ENCODE peak calls at places on chromosomes 5 and 9, in ten cellular contexts. M is fibroblast of pulmonary artery, U is heart left ventricle, P is K562, S is AG04450, Z is AG10803, H is GM13977, N is A549, L is MM.1S, V is mesothelial cell of epicardium. T is an unnamed sample.

GRCh38 chr9:129751841-129752801 is 721 bp downstream of the PTGES start:
- DNase-seq in L (no peak), U (no peak), S (no peak), N (no peak), H (no peak), P (no peak), M (no peak), V (no peak), Z (peak), T (no peak)

GRCh38 chr9:71822935-71823334 is 54.6 kb upstream of the CEMIP2 start:
- DNase-seq in P (no peak), V (no peak), Z (no peak), U (no peak), S (no peak), M (no peak), N (no peak), H (no peak), L (no peak), T (no peak)

GRCh38 chr9:114166606-114167572 is 11.6 kb downstream of the COL27A1 start:
- DNase-seq in S (no peak), V (no peak), M (no peak), Z (no peak), H (no peak), U (no peak), N (no peak), L (no peak), P (no peak), T (no peak)

GRCh38 chr9:114824130-114824529 is 18.3 kb upstream of the TNFSF15 start:
- DNase-seq in H (no peak), U (no peak), V (no peak), S (peak), P (no peak), N (no peak), M (peak), Z (peak), L (no peak), T (no peak)

GRCh38 chr5:178380541-178381074 is 148.0 kb upstream of the PHYKPL start:
- DNase-seq in P (no peak), U (no peak), S (no peak), V (no peak), N (no peak), Z (no peak), L (no peak), M (no peak), H (no peak), T (no peak)

GRCh38 chr9:89886281-89886700 is 281.5 kb downstream of the GADD45G start:
- DNase-seq in U (no peak), S (no peak), N (no peak), L (no peak), Z (peak), P (no peak), V (no peak), M (no peak), H (no peak), T (no peak)

GRCh38 chr5:179865471-179866240 is 7.0 kb upstream of the MRNIP start:
- DNase-seq in L (no peak), M (no peak), H (no peak), S (no peak), Z (no peak), N (no peak), U (no peak), V (no peak), P (no peak), T (no peak)

GRCh38 chr9:83955985-83956287 is 24.1 kb downstream of the HNRNPK start:
- DNase-seq in H (peak), N (peak), S (no peak), U (no peak), V (no peak), Z (no peak), L (no peak), P (peak), M (no peak), T (no peak)

GRCh38 chr5:171367424-171368370 is 20.0 kb upstream of the NPM1 start:
- DNase-seq in H (peak), S (no peak), U (no peak), N (no peak), Z (peak), V (no peak), P (no peak), L (peak), M (peak), T (no peak)

GRCh38 chr9:14907360-14907685 is 2.9 kb downstream of the FREM1 start:
- DNase-seq in S (no peak), L (no peak), P (no peak), N (no peak), U (no peak), H (no peak), V (no peak), M (no peak), Z (no peak), T (no peak)

GRCh38 chr9:36407122-36407723 is 7.2 kb upstream of the RNF38 start:
- DNase-seq in S (no peak), P (peak), L (peak), H (peak), N (peak), Z (peak), U (peak), V (no peak), M (peak), T (no peak)

GRCh38 chr5:56422060-56422762 is 189.1 kb upstream of the ANKRD55 start:
- DNase-seq in U (no peak), H (no peak), V (no peak), P (no peak), N (no peak), S (no peak), M (no peak), L (no peak), Z (no peak), T (no peak)

GRCh38 chr5:140295414-140295813 is 7.5 kb downstream of the PFDN1 start:
- DNase-seq in U (peak), L (peak), Z (peak), S (peak), P (peak), V (peak), N (peak), M (peak), H (no peak), T (peak)

GRCh38 chr5:134100283-134101011 is 14.0 kb upstream of the TCF7 start:
- DNase-seq in S (no peak), P (no peak), Z (no peak), N (peak), M (peak), H (peak), L (peak), U (no peak), V (no peak), T (no peak)

GRCh38 chr9:108643756-108644510 is 211.9 kb downstream of the ACTL7B start:
- DNase-seq in N (no peak), L (no peak), U (no peak), H (no peak), V (no peak), Z (no peak), M (no peak), P (no peak), S (no peak), T (no peak)

GRCh38 chr5:154430466-154430865 is 15.3 kb upstream of the SAP30L start:
- DNase-seq in P (no peak), M (no peak), S (no peak), N (no peak), V (no peak), Z (no peak), H (no peak), L (no peak), U (no peak), T (peak)

GRCh38 chr9:114367823-114368609 is 19.8 kb downstream of the AKNA start:
- DNase-seq in N (no peak), Z (no peak), P (no peak), H (no peak), V (no peak), U (no peak), M (no peak), L (no peak), S (no peak), T (no peak)

GRCh38 chr5:68116408-68116807 is 99.1 kb upstream of the PIK3R1 start:
- DNase-seq in P (no peak), Z (no peak), S (no peak), N (no peak), V (no peak), U (no peak), L (no peak), M (no peak), H (no peak), T (no peak)

GRCh38 chr5:153960269-153961215 is 78.2 kb downstream of the FAM114A2 start:
- DNase-seq in Z (peak), V (no peak), M (no peak), H (no peak), L (no peak), N (no peak), S (no peak), U (no peak), P (no peak), T (no peak)

GRCh38 chr9:19615036-19615435 is 173.8 kb downstream of the SLC24A2 start:
- DNase-seq in S (no peak), U (no peak), H (no peak), L (no peak), Z (no peak), M (no peak), V (no peak), P (no peak), N (no peak), T (no peak)

GRCh38 chr9:38160613-38161215 is 91.7 kb upstream of the SHB start:
- DNase-seq in N (peak), Z (peak), L (peak), V (no peak), U (peak), M (peak), H (peak), P (peak), S (no peak), T (no peak)

GRCh38 chr5:40401281-40401680 is 278.4 kb upstream of the PTGER4 start:
- DNase-seq in S (no peak), N (no peak), M (peak), V (no peak), L (no peak), Z (peak), H (no peak), P (no peak), U (no peak), T (no peak)

GRCh38 chr5:126395198-126395597 is 28.0 kb upstream of the GRAMD2B start:
- DNase-seq in P (no peak), N (no peak), L (no peak), Z (peak), M (peak), V (no peak), U (no peak), H (no peak), S (no peak), T (no peak)

GRCh38 chr5:22612928-22613327 is 240.2 kb downstream of the CDH12 start:
- DNase-seq in N (no peak), P (no peak), U (no peak), M (no peak), L (no peak), V (no peak), Z (no peak), H (no peak), S (no peak), T (no peak)

GRCh38 chr9:1837453-1838084 is 177.6 kb upstream of the SMARCA2 start:
- DNase-seq in H (peak), N (peak), U (no peak), L (peak), P (peak), M (peak), S (no peak), V (no peak), Z (peak), T (no peak)

GRCh38 chr5:66689522-66690220 is 93.5 kb downstream of the MAST4 start:
- DNase-seq in P (no peak), U (no peak), S (no peak), M (no peak), V (no peak), L (no peak), Z (no peak), N (no peak), H (no peak), T (no peak)

GRCh38 chr9:87107072-87107471 is 159.8 kb upstream of the GAS1 start:
- DNase-seq in Z (no peak), L (no peak), S (no peak), N (peak), P (no peak), M (no peak), H (no peak), V (no peak), U (no peak), T (no peak)

GRCh38 chr5:17255471-17256016 is 38.1 kb downstream of the BASP1 start:
- DNase-seq in P (no peak), M (peak), H (peak), U (no peak), L (no peak), Z (peak), S (no peak), N (no peak), V (no peak), T (no peak)

GRCh38 chr5:180082633-180083420 is 11.3 kb upstream of the RNF130 start:
- DNase-seq in P (no peak), L (no peak), V (no peak), N (no peak), S (no peak), U (no peak), H (no peak), Z (no peak), M (no peak), T (no peak)

GRCh38 chr9:93708289-93708986 is 132.1 kb downstream of the PHF2 start:
- DNase-seq in N (no peak), H (no peak), L (no peak), M (no peak), U (no peak), Z (no peak), P (no peak), S (no peak), V (no peak), T (peak)

GRCh38 chr5:172903790-172904189 is 55.4 kb upstream of the RPL26L1 start:
- DNase-seq in U (no peak), N (peak), V (no peak), H (no peak), Z (peak), L (no peak), S (peak), P (peak), M (peak), T (peak)

GRCh38 chr5:1125030-1125357 is 13.1 kb upstream of the SLC12A7 start:
- DNase-seq in S (no peak), Z (peak), P (no peak), V (no peak), H (no peak), U (peak), M (peak), L (no peak), N (no peak), T (no peak)

GRCh38 chr9:120740135-120740534 is 25.9 kb upstream of the MEGF9 start:
- DNase-seq in L (no peak), V (no peak), P (no peak), S (no peak), N (peak), Z (peak), M (peak), H (no peak), U (no peak), T (no peak)

GRCh38 chr9:120745278-120745677 is 31.0 kb upstream of the MEGF9 start:
- DNase-seq in S (no peak), M (no peak), H (no peak), P (no peak), L (no peak), N (no peak), V (no peak), U (no peak), Z (no peak), T (no peak)

GRCh38 chr9:120737411-120737810 is 23.1 kb upstream of the MEGF9 start:
- DNase-seq in L (no peak), H (no peak), P (no peak), U (no peak), Z (no peak), M (no peak), N (no peak), V (no peak), S (no peak), T (no peak)

GRCh38 chr9:120741701-120742100 is 27.4 kb upstream of the MEGF9 start:
- DNase-seq in H (no peak), L (no peak), U (no peak), Z (no peak), M (peak), N (no peak), V (no peak), S (no peak), P (no peak), T (no peak)

GRCh38 chr9:120742951-120743416 is 28.7 kb upstream of the MEGF9 start:
- DNase-seq in U (no peak), P (peak), N (peak), H (peak), Z (peak), S (no peak), L (peak), V (no peak), M (peak), T (no peak)
- TF ChIP-seq CTCF in U (peak), P (peak), N (peak), H (peak), Z (peak), S (peak), L (peak), V (peak), M (peak), T (peak)

DNA sequence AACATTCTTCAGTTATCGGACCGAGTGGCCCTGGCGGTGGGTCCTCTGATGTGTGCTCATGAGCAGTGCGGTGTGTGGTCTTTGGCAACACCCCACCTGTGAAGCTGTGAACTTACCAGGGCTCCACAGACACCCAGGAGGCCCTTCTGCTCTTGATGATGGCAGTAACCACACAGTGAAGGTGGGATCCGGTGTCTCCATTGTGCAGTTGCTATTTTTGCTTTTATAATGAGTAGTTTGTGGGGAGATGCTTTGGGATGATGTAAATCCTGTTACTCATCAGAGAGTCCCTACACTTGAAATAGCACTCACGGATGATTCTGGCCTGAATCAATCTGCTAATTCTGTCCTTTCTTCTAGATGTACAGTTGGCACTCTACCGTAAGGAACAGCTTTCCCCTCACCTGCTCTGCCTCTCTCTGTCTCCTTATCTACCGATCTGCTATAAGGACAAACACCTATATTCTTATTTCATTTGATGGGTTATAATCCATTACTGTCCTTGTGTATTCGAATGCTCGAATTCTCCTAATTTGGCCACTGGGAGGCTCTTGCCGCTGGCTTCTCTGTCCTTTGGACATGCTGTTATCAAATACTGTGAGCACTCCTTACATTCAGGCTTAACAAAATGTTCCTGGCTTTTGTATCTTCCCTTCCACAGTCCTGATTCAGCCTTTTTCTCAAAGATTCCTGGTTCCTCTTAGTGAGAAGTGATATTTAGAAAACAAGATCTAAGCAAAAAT is 20.2 kb downstream of the ATPSCKMT start:
- DNase-seq in P (peak), U (no peak), V (no peak), N (no peak), L (no peak), Z (peak), H (no peak), M (peak), S (no peak), T (peak)
- TF ChIP-seq CTCF in P (no peak), U (no peak), V (no peak), N (no peak), L (no peak), Z (peak), H (no peak), M (peak), S (peak), T (peak)

GRCh38 chr9:136779808-136780207 is 11.3 kb upstream of the TMEM141 start:
- DNase-seq in S (no peak), N (no peak), L (no peak), U (no peak), Z (no peak), H (peak), V (no peak), P (no peak), M (no peak), T (no peak)
- TF ChIP-seq CTCF in S (peak), N (no peak), L (no peak), U (no peak), Z (peak), H (no peak), V (no peak), P (peak), M (peak), T (no peak)

DNA sequence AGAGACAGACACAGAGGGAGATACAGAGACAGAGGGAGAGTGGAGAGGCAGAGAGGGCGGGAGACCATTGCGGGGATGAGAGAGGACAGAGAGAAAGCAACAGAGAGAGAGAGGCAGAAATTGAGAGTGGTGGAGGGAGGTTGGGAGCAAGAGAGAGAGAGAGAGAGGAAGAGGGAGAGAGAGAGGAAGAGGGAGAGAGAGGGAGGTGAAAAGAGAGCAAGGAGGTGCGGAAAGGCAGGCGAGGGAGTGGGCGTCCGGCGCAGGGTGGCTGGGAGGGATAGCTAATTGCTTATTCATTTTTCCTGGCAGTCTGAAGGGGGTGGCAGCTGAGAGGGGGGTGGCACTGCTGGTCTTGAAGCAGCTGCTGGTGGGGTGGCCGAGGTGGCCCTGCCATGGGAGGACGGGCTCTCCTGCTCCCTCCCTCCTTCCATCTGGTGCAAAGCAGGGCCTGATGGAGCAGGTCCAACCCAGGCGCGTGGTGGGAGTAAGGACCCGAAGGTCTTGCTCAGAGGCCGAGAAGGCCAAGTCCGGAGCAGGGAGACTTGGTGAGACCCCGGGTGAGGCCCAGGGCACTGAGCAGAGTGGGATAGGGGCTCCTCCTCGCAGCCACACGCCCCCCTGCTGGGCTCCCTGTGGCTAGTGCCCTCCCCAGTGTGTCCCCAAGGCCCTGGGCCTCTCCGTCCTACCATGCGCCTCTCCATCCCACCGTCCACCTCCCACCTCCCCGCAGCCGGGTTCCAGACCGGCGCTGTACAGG is 25.3 kb upstream of the RNU6ATAC start:
- DNase-seq in M (no peak), V (no peak), U (peak), P (no peak), S (no peak), L (no peak), N (no peak), H (no peak), Z (no peak), T (no peak)
- TF ChIP-seq CTCF in M (no peak), V (no peak), U (no peak), P (no peak), S (no peak), L (no peak), N (no peak), H (no peak), Z (no peak), T (no peak)

GRCh38 chr5:169178754-169179153 is 122.2 kb downstream of the SLIT3 start:
- DNase-seq in M (no peak), N (no peak), P (no peak), V (no peak), U (no peak), L (no peak), Z (no peak), S (no peak), H (no peak), T (no peak)
- TF ChIP-seq CTCF in M (no peak), N (no peak), P (no peak), V (no peak), U (no peak), L (no peak), Z (no peak), S (no peak), H (no peak), T (no peak)

DNA sequence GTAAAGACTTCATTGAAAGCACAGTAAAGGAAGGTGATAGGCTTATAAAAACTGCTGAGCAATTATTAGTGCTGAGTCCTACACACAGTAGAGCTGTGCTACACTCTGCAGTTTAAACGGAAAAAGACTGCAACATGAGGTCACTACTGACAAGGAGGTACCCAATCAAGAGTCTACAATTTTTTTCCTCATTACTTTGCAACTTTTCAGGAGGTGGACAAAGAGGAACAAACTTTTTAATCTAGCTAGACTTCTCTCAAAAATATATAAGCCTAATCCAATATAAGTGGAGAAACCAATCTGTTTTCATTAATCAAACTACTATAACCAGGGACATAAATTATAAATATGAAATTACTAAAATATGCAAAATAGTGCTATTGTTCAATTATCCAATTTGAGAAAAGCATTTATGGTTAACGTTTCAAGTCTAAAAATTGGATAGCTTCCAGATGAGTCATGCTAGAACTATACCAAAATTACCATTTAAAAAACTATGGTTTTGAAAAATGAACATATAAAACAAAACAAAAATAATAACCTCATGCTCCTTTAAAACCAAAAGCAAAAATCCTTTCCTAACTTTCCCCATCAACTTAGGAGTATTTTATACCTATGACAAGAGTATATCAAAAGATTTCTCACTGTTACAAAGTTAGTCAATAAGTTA is 37.7 kb downstream of the FAM13B start:
- DNase-seq in L (no peak), H (no peak), S (no peak), P (peak), Z (peak), N (peak), U (no peak), M (peak), V (no peak), T (no peak)
- TF ChIP-seq CTCF in L (no peak), H (no peak), S (no peak), P (no peak), Z (no peak), N (no peak), U (no peak), M (no peak), V (no peak), T (no peak)